ENCODE peak calls at places on chromosomes 12 and 14, in five cellular contexts. One of them, this sample, is unnamed.

GRCh38 chr14:59582845-59583509 is 6.4 kb upstream of the CCDC175 start:
- DNase-seq in endothelial cell: no peak
- DNase-seq in K562: peak
- DNase-seq in H9: peak
- DNase-seq in body of pancreas: no peak
- DNase-seq in this sample: no peak

GRCh38 chr12:46855760-46856159 is 30.0 kb upstream of the SLC38A4 start:
- DNase-seq in body of pancreas: no peak
- DNase-seq in K562: no peak
- DNase-seq in H9: no peak
- DNase-seq in endothelial cell: no peak
- DNase-seq in this sample: no peak

GRCh38 chr14:101903111-101903561 is 61.2 kb upstream of the DYNC1H1 start:
- DNase-seq in H9: no peak
- DNase-seq in endothelial cell: no peak
- DNase-seq in body of pancreas: no peak
- DNase-seq in K562: no peak
- DNase-seq in this sample: no peak

GRCh38 chr14:87312138-87312537 is 680.8 kb downstream of the GALC start:
- DNase-seq in body of pancreas: no peak
- DNase-seq in endothelial cell: no peak
- DNase-seq in K562: no peak
- DNase-seq in H9: no peak
- DNase-seq in this sample: no peak

GRCh38 chr14:65840786-65841185 is 428.3 kb downstream of the FUT8 start:
- DNase-seq in body of pancreas: no peak
- DNase-seq in endothelial cell: no peak
- DNase-seq in K562: no peak
- DNase-seq in H9: no peak
- DNase-seq in this sample: no peak

GRCh38 chr14:100015251-100015655 is 50.0 kb upstream of the EVL start:
- DNase-seq in body of pancreas: no peak
- DNase-seq in H9: no peak
- DNase-seq in K562: peak
- DNase-seq in endothelial cell: no peak
- DNase-seq in this sample: no peak

GRCh38 chr12:49893753-49894752 is 9.6 kb downstream of the FAIM2 start:
- DNase-seq in H9: no peak
- DNase-seq in body of pancreas: peak
- DNase-seq in endothelial cell: no peak
- DNase-seq in K562: no peak
- DNase-seq in this sample: no peak

GRCh38 chr12:82757059-82757458 is 70.4 kb downstream of the TMTC2 start:
- DNase-seq in K562: no peak
- DNase-seq in body of pancreas: no peak
- DNase-seq in H9: no peak
- DNase-seq in endothelial cell: no peak
- DNase-seq in this sample: no peak

GRCh38 chr12:109115758-109116610 is at the start of gene ACACB:
- DNase-seq in endothelial cell: no peak
- DNase-seq in K562: no peak
- DNase-seq in body of pancreas: peak
- DNase-seq in H9: no peak
- DNase-seq in this sample: no peak

GRCh38 chr12:97075583-97076268 is 168.7 kb downstream of the NEDD1 start:
- DNase-seq in H9: no peak
- DNase-seq in K562: no peak
- DNase-seq in endothelial cell: no peak
- DNase-seq in body of pancreas: no peak
- DNase-seq in this sample: no peak

GRCh38 chr14:22190411-22191191 is 398.4 kb downstream of the DAD1 start:
- DNase-seq in body of pancreas: no peak
- DNase-seq in K562: no peak
- DNase-seq in H9: no peak
- DNase-seq in endothelial cell: no peak
- DNase-seq in this sample: no peak

GRCh38 chr12:67069451-67070306 is 199.5 kb upstream of the CAND1 start:
- DNase-seq in K562: no peak
- DNase-seq in endothelial cell: peak
- DNase-seq in H9: peak
- DNase-seq in body of pancreas: peak
- DNase-seq in this sample: peak

GRCh38 chr14:104265918-104266642 is 127.7 kb downstream of the KIF26A start:
- DNase-seq in K562: no peak
- DNase-seq in body of pancreas: peak
- DNase-seq in H9: peak
- DNase-seq in endothelial cell: no peak
- DNase-seq in this sample: no peak

GRCh38 chr12:131759176-131759575 is 48.3 kb downstream of the SFSWAP start:
- DNase-seq in K562: no peak
- DNase-seq in endothelial cell: no peak
- DNase-seq in body of pancreas: no peak
- DNase-seq in H9: no peak
- DNase-seq in this sample: no peak

GRCh38 chr12:12210983-12211382 is 55.9 kb downstream of the LRP6 start:
- DNase-seq in K562: no peak
- DNase-seq in H9: no peak
- DNase-seq in body of pancreas: no peak
- DNase-seq in endothelial cell: no peak
- DNase-seq in this sample: no peak

GRCh38 chr14:95204705-95205104 is 47.4 kb upstream of the DICER1 start:
- DNase-seq in H9: no peak
- DNase-seq in body of pancreas: no peak
- DNase-seq in K562: no peak
- DNase-seq in endothelial cell: no peak
- DNase-seq in this sample: no peak

GRCh38 chr12:114361992-114362391 is 44.0 kb downstream of the TBX5 start:
- DNase-seq in H9: no peak
- DNase-seq in K562: no peak
- DNase-seq in body of pancreas: no peak
- DNase-seq in endothelial cell: no peak
- DNase-seq in this sample: no peak

GRCh38 chr12:115060477-115061168 is 376.6 kb upstream of the TBX3 start:
- DNase-seq in body of pancreas: no peak
- DNase-seq in endothelial cell: no peak
- DNase-seq in H9: no peak
- DNase-seq in K562: no peak
- DNase-seq in this sample: no peak

GRCh38 chr12:118429703-118430383 is 53.5 kb downstream of the SUDS3 start:
- DNase-seq in K562: no peak
- DNase-seq in endothelial cell: no peak
- DNase-seq in H9: no peak
- DNase-seq in body of pancreas: no peak
- DNase-seq in this sample: no peak

GRCh38 chr14:105940534-105941225 is 414.3 kb downstream of the TMEM121 start:
- DNase-seq in H9: no peak
- DNase-seq in K562: no peak
- DNase-seq in body of pancreas: no peak
- DNase-seq in endothelial cell: no peak
- DNase-seq in this sample: no peak

GRCh38 chr12:8647968-8648367 is 14.7 kb downstream of the MFAP5 start:
- DNase-seq in body of pancreas: no peak
- DNase-seq in K562: no peak
- DNase-seq in H9: no peak
- DNase-seq in endothelial cell: no peak
- DNase-seq in this sample: no peak
- TF ChIP-seq CTCF in body of pancreas: no peak
- TF ChIP-seq CTCF in K562: no peak
- TF ChIP-seq CTCF in H9: no peak
- TF ChIP-seq CTCF in endothelial cell: no peak
- TF ChIP-seq CTCF in this sample: no peak

DNA sequence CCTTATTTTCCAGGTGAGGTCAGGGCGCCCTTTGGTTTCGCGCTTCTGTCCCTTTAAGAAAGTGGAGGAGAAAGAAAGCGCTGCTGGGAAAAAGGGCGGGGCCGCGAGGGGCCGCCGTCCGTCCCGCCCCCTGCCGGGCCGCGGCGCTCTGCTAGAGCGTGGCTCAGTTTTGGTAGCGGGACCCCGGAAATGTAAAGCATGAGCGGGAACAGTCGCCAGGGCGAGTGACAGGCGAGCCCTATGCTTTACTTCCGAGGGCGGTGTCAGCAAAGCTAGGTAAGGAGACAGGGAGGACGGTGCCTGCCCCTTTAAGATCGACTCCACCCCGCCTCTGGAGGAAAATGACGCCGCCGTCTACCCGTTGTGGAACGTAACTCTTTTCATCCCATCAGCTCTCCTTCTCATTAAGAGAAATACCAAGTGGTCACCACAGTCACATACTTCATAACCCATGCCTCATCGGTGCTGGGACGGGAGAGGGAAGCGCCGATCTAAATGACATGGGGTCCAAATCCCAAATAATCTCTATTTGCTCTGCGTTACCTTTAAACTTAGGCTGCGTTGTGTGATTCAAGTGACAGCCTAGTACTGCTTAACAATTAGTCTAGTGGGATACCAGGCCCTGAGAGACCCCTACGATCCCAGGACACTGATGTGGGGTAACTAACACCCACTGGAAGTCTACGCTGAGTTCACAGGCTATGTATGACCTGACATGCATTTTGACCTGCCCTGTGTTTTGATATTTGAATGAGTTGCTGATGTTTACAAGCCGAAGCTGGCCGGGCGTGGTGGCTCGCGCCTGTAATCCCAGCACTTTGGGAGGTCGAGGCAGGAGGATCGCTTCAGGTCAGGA is at the start of gene ETFBKMT:
- DNase-seq in endothelial cell: peak
- DNase-seq in K562: peak
- DNase-seq in body of pancreas: peak
- DNase-seq in H9: peak
- DNase-seq in this sample: peak
- TF ChIP-seq CTCF in endothelial cell: peak
- TF ChIP-seq CTCF in K562: peak
- TF ChIP-seq CTCF in body of pancreas: peak
- TF ChIP-seq CTCF in H9: peak
- TF ChIP-seq CTCF in this sample: peak

GRCh38 chr14:75142494-75142893 is 15.6 kb upstream of the NEK9 start:
- DNase-seq in H9: no peak
- DNase-seq in body of pancreas: no peak
- DNase-seq in K562: no peak
- DNase-seq in endothelial cell: no peak
- DNase-seq in this sample: no peak

GRCh38 chr14:75141062-75141461 is 14.2 kb upstream of the NEK9 start:
- DNase-seq in endothelial cell: no peak
- DNase-seq in body of pancreas: no peak
- DNase-seq in K562: no peak
- DNase-seq in H9: no peak
- DNase-seq in this sample: no peak

GRCh38 chr14:75143761-75144527 is 17.1 kb upstream of the NEK9 start:
- DNase-seq in K562: no peak
- DNase-seq in body of pancreas: no peak
- DNase-seq in endothelial cell: no peak
- DNase-seq in H9: no peak
- DNase-seq in this sample: no peak

GRCh38 chr14:75140620-75141019 is 13.8 kb upstream of the NEK9 start:
- DNase-seq in K562: no peak
- DNase-seq in H9: no peak
- DNase-seq in endothelial cell: no peak
- DNase-seq in body of pancreas: no peak
- DNase-seq in this sample: no peak

DNA sequence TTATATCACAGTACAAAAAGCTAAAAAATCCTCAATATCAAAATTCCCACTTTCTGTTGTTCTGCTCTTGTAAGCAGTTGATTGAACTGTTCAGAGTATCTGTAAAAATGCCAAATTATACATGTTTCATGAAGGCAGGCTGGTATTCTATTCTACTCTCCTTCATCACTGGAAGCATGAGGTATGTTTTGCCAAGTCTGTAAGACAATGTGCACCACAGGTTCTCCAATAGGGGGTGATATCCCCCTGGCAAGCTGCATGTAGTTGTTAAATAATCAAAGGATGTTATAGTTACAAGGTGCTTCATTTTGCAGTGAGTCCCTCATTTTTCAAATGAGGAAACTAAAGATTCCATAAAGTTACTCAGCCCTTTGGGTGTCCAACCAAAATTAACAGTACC is 15.1 kb upstream of the NEK9 start:
- DNase-seq in body of pancreas: no peak
- DNase-seq in H9: no peak
- DNase-seq in endothelial cell: peak
- DNase-seq in K562: peak
- DNase-seq in this sample: no peak
- TF ChIP-seq CTCF in body of pancreas: peak
- TF ChIP-seq CTCF in H9: peak
- TF ChIP-seq CTCF in endothelial cell: peak
- TF ChIP-seq CTCF in K562: peak
- TF ChIP-seq CTCF in this sample: peak

GRCh38 chr14:75442642-75443041 is 14.8 kb downstream of the JDP2 start:
- DNase-seq in K562: peak
- DNase-seq in body of pancreas: no peak
- DNase-seq in H9: no peak
- DNase-seq in endothelial cell: no peak
- DNase-seq in this sample: no peak

GRCh38 chr14:75443203-75443969 is 15.6 kb downstream of the JDP2 start:
- DNase-seq in endothelial cell: no peak
- DNase-seq in H9: no peak
- DNase-seq in K562: no peak
- DNase-seq in body of pancreas: no peak
- DNase-seq in this sample: no peak

GRCh38 chr14:75446447-75446846 is 18.6 kb downstream of the JDP2 start:
- DNase-seq in body of pancreas: no peak
- DNase-seq in H9: no peak
- DNase-seq in endothelial cell: no peak
- DNase-seq in K562: no peak
- DNase-seq in this sample: no peak

GRCh38 chr14:75448209-75448608 is 20.4 kb downstream of the JDP2 start:
- DNase-seq in body of pancreas: no peak
- DNase-seq in K562: no peak
- DNase-seq in H9: no peak
- DNase-seq in endothelial cell: no peak
- DNase-seq in this sample: no peak

DNA sequence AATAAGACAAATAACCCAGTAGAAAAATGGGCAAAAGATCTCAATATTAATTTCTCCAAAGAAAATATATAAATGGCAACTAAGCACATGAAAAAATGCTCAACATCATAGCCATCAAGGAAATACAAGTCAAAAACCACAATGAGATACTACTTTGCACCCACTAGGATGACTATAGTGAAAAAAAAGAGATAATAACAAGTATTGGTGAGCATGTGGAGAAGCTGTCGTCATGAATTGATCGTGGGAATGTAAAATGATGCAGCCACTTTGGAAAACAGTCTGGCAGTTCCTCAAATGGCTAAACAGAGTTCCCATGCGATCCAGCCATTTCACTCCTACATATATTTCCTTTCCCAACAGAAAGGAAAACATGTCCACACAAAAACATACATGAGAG is 18.1 kb downstream of the JDP2 start:
- DNase-seq in K562: no peak
- DNase-seq in endothelial cell: no peak
- DNase-seq in body of pancreas: no peak
- DNase-seq in H9: no peak
- DNase-seq in this sample: no peak
- TF ChIP-seq CTCF in K562: no peak
- TF ChIP-seq CTCF in endothelial cell: no peak
- TF ChIP-seq CTCF in body of pancreas: no peak
- TF ChIP-seq CTCF in H9: no peak
- TF ChIP-seq CTCF in this sample: no peak

This sample was measured in nephron progenitor cell.